ENCODE peak calls at places on chromosomes 6 and 20, in five cellular contexts. Q is fibroblast of mammary gland, L is choroid plexus epithelial cell, D is neural progenitor cell, G is IMR-90. T is an unnamed sample.

GRCh38 chr6:167227984-167228383 is 63.1 kb upstream of the UNC93A start:
- DNase-seq in Q (no peak), L (no peak), D (no peak), G (no peak), T (no peak)

GRCh38 chr6:90523779-90524310 is 63.0 kb downstream of the MAP3K7 start:
- DNase-seq in Q (no peak), L (no peak), D (no peak), G (no peak), T (no peak)

GRCh38 chr20:21191839-21192238 is 66.0 kb downstream of the KIZ start:
- DNase-seq in Q (no peak), L (peak), D (peak), G (no peak), T (no peak)

GRCh38 chr20:48850681-48851299 is 23.0 kb upstream of the PREX1 start:
- DNase-seq in Q (no peak), L (no peak), D (no peak), G (no peak), T (no peak)

GRCh38 chr6:126112171-126112632 is 125.9 kb downstream of the TRMT11 start:
- DNase-seq in Q (peak), L (peak), D (no peak), G (peak), T (no peak)

GRCh38 chr6:148723484-148723883 is 23.3 kb upstream of the UST start:
- DNase-seq in Q (peak), L (peak), D (no peak), G (peak), T (no peak)

GRCh38 chr20:10110151-10110550 is 75.4 kb downstream of the ANKEF1 start:
- DNase-seq in Q (peak), L (no peak), D (no peak), G (peak), T (no peak)

GRCh38 chr20:49594143-49594928 is 26.4 kb upstream of the PTGIS start:
- DNase-seq in Q (peak), L (peak), D (no peak), G (peak), T (peak)

GRCh38 chr6:136969930-136970329 is 47.8 kb downstream of the SLC35D3 start:
- DNase-seq in Q (no peak), L (no peak), D (no peak), G (no peak), T (no peak)

GRCh38 chr20:43840382-43841070 is 74.1 kb upstream of the TOX2 start:
- DNase-seq in Q (peak), L (peak), D (peak), G (peak), T (no peak)

GRCh38 chr20:59165794-59166709 is 2.4 kb downstream of the ZNF831 start:
- DNase-seq in Q (no peak), L (no peak), D (no peak), G (no peak), T (no peak)

GRCh38 chr20:10281911-10282310 is 63.3 kb downstream of the SNAP25 start:
- DNase-seq in Q (no peak), L (no peak), D (no peak), G (no peak), T (no peak)

GRCh38 chr20:38685853-38686473 is 38.3 kb upstream of the SLC32A1 start:
- DNase-seq in Q (peak), L (peak), D (peak), G (peak), T (no peak)

GRCh38 chr6:83536034-83536646 is 23.8 kb downstream of the PRSS35 start:
- DNase-seq in Q (peak), L (peak), D (peak), G (peak), T (no peak)

GRCh38 chr20:16864069-16864468 is 115.9 kb downstream of the OTOR start:
- DNase-seq in Q (no peak), L (no peak), D (no peak), G (peak), T (no peak)

GRCh38 chr20:24773751-24774201 is 175.3 kb upstream of the CST7 start:
- DNase-seq in Q (peak), L (peak), D (no peak), G (peak), T (no peak)

GRCh38 chr6:158047120-158047518 is 65.5 kb downstream of the SYNJ2 start:
- DNase-seq in Q (peak), L (no peak), D (no peak), G (peak), T (no peak)

GRCh38 chr20:61049684-61050083 is 202.4 kb upstream of the CDH4 start:
- DNase-seq in Q (no peak), L (no peak), D (no peak), G (no peak), T (no peak)

GRCh38 chr6:166927942-166928643 is 28.3 kb downstream of the RNASET2 start:
- DNase-seq in Q (no peak), L (no peak), D (no peak), G (no peak), T (no peak)

GRCh38 chr6:89254569-89254968 is 37.4 kb upstream of the GABRR1 start:
- DNase-seq in Q (no peak), L (peak), D (no peak), G (no peak), T (no peak)

GRCh38 chr6:34514593-34515472 is 41.3 kb downstream of the SPDEF start:
- DNase-seq in Q (peak), L (peak), D (peak), G (peak), T (no peak)

GRCh38 chr20:38751360-38751976 is 3.2 kb downstream of the ACTR5 start:
- DNase-seq in Q (peak), L (peak), D (peak), G (peak), T (no peak)

GRCh38 chr20:35903843-35904242 is 50.5 kb downstream of the SCAND1 start:
- DNase-seq in Q (no peak), L (peak), D (no peak), G (no peak), T (no peak)

GRCh38 chr20:50193851-50194830 is 3.5 kb downstream of the CEBPB start:
- DNase-seq in Q (peak), L (peak), D (peak), G (peak), T (no peak)

GRCh38 chr6:3643921-3644320 is 107.6 kb downstream of the PXDC1 start:
- DNase-seq in Q (no peak), L (no peak), D (no peak), G (no peak), T (no peak)

GRCh38 chr20:37503256-37503927 is 17.7 kb upstream of the NNAT start:
- DNase-seq in Q (no peak), L (peak), D (no peak), G (no peak), T (no peak)

GRCh38 chr20:62875419-62876355 is 14.1 kb upstream of the TCFL5 start:
- DNase-seq in Q (peak), L (peak), D (peak), G (peak), T (peak)

GRCh38 chr6:15110721-15111354 is 135.0 kb upstream of the JARID2 start:
- DNase-seq in Q (peak), L (no peak), D (no peak), G (peak), T (no peak)

GRCh38 chr20:23050847-23051627 is 1.6 kb upstream of the THBD start:
- DNase-seq in Q (peak), L (peak), D (peak), G (peak), T (peak)

GRCh38 chr20:8200220-8200619 is 68.2 kb downstream of the PLCB1 start:
- DNase-seq in Q (no peak), L (no peak), D (no peak), G (no peak), T (no peak)

GRCh38 chr6:71332012-71332411 is 43.4 kb downstream of the OGFRL1 start:
- DNase-seq in Q (peak), L (no peak), D (no peak), G (peak), T (no peak)

GRCh38 chr6:148348335-148348734 is 5.7 kb downstream of the SASH1 start:
- DNase-seq in Q (no peak), L (no peak), D (no peak), G (no peak), T (no peak)

GRCh38 chr20:33908868-33909267 is 84.8 kb upstream of the RALY start:
- DNase-seq in Q (no peak), L (no peak), D (no peak), G (no peak), T (no peak)

GRCh38 chr6:21357262-21357661 is 236.3 kb upstream of the SOX4 start:
- DNase-seq in Q (no peak), L (no peak), D (no peak), G (no peak), T (no peak)

DNA sequence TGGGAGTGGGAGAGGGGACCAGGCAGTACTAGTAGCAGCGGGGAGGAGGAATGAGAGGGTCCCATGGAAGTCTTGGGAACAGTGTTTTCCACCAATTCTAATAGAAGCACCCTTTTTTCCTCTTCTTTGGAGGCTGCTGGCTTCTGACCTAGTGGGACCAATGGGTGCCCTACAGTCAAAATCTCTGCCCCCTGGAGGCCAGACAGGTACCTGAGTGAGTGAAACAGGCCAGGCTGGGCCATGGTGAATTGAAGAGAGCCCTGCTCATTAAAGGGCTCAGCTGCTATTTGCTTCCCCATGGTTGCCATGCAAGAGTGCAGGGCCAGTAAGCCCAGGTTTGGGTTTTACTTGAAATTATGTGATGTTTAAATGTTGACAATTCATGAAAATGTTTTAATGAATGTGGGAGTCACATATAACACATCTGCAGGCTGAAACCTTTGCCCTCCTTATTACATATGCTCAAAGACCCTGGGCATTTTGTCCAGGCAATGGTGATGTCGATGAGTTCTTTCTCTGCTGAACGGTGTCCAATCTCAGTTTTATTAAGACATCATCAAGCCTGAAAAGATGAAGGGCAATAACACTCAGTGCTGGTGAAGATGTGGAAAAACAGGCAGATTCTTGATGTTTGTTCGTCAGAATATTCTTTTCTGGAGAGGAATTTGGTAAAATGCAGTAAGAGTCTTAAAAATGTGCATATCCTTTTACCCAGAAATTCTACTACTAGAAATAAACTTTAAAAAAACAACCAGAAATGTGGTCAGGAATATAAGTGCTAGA is 42.3 kb upstream of the OCSTAMP start:
- DNase-seq in Q (no peak), L (no peak), D (no peak), G (no peak), T (no peak)
- TF ChIP-seq CTCF in Q (no peak), L (no peak), D (peak), G (no peak), T (no peak)

DNA sequence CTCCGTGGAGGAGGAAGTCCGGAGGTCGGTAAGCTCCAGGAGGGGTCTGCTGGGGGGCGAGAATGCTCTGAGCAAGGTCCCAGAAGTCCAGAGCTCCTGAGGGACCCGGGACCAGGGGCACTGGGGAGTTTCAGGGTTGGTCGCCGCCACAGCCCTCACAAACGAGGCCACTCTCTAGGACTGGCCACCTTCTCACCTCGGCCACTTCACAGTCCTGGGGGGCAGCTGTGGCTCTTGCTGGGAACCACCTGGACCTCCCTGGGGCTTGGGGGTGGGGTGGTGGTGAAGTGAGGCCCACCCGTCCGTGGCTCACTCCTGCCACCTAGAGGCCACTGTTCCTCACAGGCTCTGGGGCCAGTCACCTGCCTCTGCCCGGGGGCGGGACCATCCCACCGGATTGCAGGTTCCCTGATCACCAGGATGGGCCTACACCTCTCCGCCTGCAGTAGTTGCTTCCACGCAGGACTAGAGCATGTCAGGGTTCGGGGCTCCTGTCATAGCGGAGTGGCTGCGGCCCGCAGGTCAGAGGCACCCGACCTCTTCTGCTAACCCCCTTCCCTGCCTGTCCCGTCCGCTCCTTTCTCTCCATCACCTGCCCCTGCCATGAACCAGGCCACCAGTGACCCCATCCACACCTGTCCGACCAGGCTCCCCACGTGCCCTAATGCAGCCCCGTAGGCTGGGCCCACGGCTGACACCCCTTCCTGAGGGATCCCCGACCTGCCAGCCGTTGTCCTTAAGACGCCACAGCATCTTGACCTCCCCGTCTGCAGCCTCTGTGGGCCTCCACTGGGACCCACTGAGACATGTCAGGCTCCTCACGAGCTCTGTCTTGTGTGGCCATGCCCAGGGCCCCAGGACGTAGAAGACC is 5.1 kb upstream of the TCEA2 start:
- DNase-seq in Q (peak), L (peak), D (peak), G (peak), T (peak)
- H3K4me3 ChIP-seq in Q (no peak), L (no peak), D (no peak), G (no peak), T (no peak)

DNA sequence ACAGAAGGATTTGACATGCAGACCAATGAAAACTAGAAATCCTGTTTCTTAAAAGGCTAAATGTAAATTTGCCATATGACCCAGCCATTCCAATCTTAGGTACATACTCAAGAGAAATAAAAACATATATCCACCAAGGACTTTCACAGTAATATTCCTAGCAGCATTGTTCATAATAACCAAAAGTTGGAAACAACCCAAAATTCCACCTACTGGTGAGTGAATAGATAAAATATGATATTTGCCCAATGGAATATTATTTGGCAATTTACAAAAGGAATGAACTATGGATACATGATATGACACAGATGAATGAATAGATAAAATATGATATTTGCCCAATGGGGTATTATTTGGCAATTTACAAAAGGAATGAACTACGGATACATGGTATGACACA is 22.7 kb downstream of the MTCL3 start:
- DNase-seq in Q (peak), L (peak), D (no peak), G (peak), T (no peak)
- TF ChIP-seq CTCF in Q (no peak), L (no peak), D (no peak), G (no peak), T (no peak)

GRCh38 chr20:40679119-40679637 is 9.9 kb downstream of the MAFB start:
- DNase-seq in Q (no peak), L (no peak), D (no peak), G (no peak), T (no peak)
- H3K4me3 ChIP-seq in Q (no peak), L (no peak), D (no peak), G (no peak), T (no peak)

DNA sequence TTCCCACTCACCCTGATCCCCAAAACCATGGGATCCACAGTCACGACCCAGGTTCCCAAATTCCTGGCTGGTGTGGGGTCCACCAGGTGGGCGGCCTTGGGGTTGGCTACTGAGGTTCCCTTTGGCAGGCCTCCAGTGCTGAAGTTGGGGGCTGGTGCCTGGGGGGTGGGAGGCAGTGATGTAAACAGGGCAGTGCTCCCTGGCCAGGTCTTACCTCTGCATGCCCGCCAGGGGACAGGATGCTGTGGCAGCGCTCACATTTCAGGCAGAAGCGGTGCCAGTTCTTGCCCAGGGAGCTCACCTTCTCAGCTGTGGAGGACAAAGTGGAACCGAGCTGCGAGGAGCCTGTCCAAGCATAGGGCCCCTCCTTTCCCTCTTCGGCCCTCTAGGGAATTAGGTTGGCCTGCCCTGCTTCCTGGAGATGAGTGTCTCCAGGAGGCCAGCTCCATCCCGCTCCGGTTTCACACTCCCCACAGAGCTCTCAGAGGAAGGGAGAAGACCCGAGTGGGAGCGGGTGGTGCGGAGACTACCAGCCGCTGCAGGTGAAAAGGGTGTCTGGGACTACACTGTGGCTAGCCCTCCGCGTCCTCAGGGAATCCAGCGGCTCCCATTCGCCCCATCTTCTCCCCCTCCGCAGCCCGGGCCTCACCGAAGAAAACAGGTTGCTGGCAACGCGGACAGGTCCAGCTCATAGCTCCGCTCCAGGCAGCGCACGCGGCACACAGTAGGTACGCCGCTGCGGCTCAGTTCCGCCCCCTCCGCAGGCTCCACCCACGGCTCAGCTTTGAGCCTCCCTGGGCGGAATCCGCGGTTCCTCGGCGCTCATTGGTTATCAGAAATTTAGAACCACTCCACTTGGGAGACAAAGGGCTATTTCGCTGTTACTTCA is at the start of gene CRIP3:
- DNase-seq in Q (peak), L (peak), D (peak), G (no peak), T (peak)
- TF ChIP-seq CTCF in Q (peak), L (peak), D (peak), G (peak), T (no peak)